ENCODE peak calls at places on chromosomes 16 and 17, in seven cellular contexts. I, L, T, S, G, B and C are unnamed samples.

GRCh38 chr17:60135951-60136666 is 13.7 kb upstream of the CA4 start:
- DNase-seq in I (no peak), L (no peak), T (no peak), S (no peak), G (no peak), B (no peak), C (no peak)

GRCh38 chr16:57134982-57135381 is 42.6 kb downstream of the CPNE2 start:
- DNase-seq in I (no peak), L (no peak), T (no peak), S (no peak), G (no peak), B (no peak), C (no peak)

GRCh38 chr17:31216053-31216751 is 80.8 kb downstream of the OMG start:
- DNase-seq in I (no peak), L (peak), T (peak), S (no peak), G (peak), B (no peak), C (no peak)

GRCh38 chr17:9932481-9932880 is 27.4 kb upstream of the RCVRN start:
- DNase-seq in I (no peak), L (peak), T (peak), S (no peak), G (no peak), B (no peak), C (no peak)

GRCh38 chr17:83098241-83099085 is 19.1 kb downstream of the METRNL start:
- DNase-seq in I (no peak), L (no peak), T (no peak), S (no peak), G (no peak), B (no peak), C (no peak)

GRCh38 chr17:35051579-35052239 is 11.8 kb downstream of the RFFL start:
- DNase-seq in I (no peak), L (no peak), T (no peak), S (no peak), G (no peak), B (no peak), C (no peak)

GRCh38 chr16:12461201-12461600 is 342.5 kb downstream of the CPPED1 start:
- DNase-seq in I (no peak), L (no peak), T (no peak), S (no peak), G (no peak), B (no peak), C (no peak)

GRCh38 chr17:7328840-7329359 is at the start of gene NEURL4:
- DNase-seq in I (peak), L (no peak), T (no peak), S (no peak), G (no peak), B (no peak), C (no peak)

GRCh38 chr17:39787038-39787437 is 49.3 kb downstream of the GRB7 start:
- DNase-seq in I (no peak), L (no peak), T (no peak), S (no peak), G (no peak), B (no peak), C (no peak)

GRCh38 chr17:3870871-3871306 is 22.0 kb downstream of the CAMKK1 start:
- DNase-seq in I (no peak), L (no peak), T (peak), S (no peak), G (no peak), B (no peak), C (no peak)

GRCh38 chr17:74190154-74190553 is 13.3 kb upstream of the RPL38 start:
- DNase-seq in I (no peak), L (peak), T (peak), S (no peak), G (no peak), B (no peak), C (no peak)

GRCh38 chr17:59357219-59357699 is 25.8 kb downstream of the YPEL2 start:
- DNase-seq in I (no peak), L (no peak), T (peak), S (no peak), G (no peak), B (no peak), C (no peak)

GRCh38 chr16:12971216-12971615 is 69.8 kb downstream of the SHISA9 start:
- DNase-seq in I (no peak), L (peak), T (no peak), S (no peak), G (no peak), B (no peak), C (no peak)

GRCh38 chr16:72108353-72109102 is 14.9 kb downstream of the DHX38 start:
- DNase-seq in I (no peak), L (no peak), T (no peak), S (no peak), G (no peak), B (no peak), C (no peak)

GRCh38 chr16:83473109-83473508 is 334.7 kb upstream of the HSBP1 start:
- DNase-seq in I (no peak), L (no peak), T (peak), S (no peak), G (no peak), B (no peak), C (no peak)

GRCh38 chr17:67779098-67779672 is 46.1 kb upstream of the BPTF start:
- DNase-seq in I (no peak), L (no peak), T (peak), S (no peak), G (no peak), B (peak), C (peak)

GRCh38 chr16:48538746-48539484 is 71.1 kb downstream of the N4BP1 start:
- DNase-seq in I (no peak), L (no peak), T (no peak), S (no peak), G (no peak), B (no peak), C (peak)

GRCh38 chr17:17514361-17514992 is 18.3 kb upstream of the RASD1 start:
- DNase-seq in I (no peak), L (no peak), T (no peak), S (no peak), G (no peak), B (no peak), C (no peak)

GRCh38 chr17:44095647-44096496 is 25.3 kb downstream of the G6PC3 start:
- DNase-seq in I (peak), L (peak), T (peak), S (no peak), G (peak), B (no peak), C (peak)

GRCh38 chr17:66025551-66025950 is 166.4 kb downstream of the CEP112 start:
- DNase-seq in I (no peak), L (peak), T (peak), S (no peak), G (no peak), B (no peak), C (no peak)

DNA sequence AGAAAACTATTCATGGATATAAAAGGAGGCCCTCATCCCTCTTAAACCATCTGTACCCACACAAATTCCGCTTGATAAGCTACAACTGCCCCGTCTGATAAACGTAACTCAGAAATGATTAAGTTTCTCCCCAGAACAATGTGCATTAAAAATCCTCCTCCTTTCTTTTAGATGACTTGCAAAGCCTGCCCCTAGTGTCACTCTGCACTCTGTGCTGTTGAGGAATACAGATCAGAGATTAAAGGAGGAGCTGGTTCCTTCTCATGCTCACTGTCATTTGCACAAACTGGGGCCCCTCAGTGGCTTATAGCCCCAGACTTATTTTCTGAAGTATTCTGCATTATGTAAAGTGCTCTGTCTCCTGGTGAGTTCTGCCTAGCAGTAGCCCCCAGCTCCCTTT is 33.3 kb downstream of the CDRT15 start:
- DNase-seq in I (no peak), L (no peak), T (no peak), S (no peak), G (no peak), B (no peak), C (no peak)
- TF ChIP-seq CTCF in I (peak), L (peak), T (peak), S (peak), G (no peak), B (no peak), C (no peak)

DNA sequence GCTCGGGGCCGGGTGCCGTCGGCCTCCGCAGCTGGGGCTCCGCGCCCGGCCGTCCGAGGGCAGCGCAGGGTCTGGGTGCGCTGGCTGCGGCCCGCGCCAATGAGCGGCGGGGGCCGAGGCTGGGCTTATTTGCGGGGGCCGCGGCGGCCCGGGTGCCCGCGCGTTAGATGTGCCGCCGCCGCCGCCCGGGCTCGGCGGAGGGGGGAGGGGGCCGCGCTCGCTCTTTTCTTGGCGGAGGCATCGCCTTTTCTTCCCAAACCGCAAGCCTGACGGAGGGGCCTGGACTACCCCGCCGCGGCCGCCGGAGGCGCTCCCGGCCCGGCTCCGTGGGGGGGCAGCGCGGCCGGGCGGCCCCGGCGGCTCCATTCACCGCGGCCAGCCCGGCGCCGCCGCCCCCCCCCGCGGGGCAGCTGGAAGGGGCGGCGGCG is at the start of gene NOTUM:
- DNase-seq in I (no peak), L (no peak), T (peak), S (no peak), G (no peak), B (no peak), C (peak)
- TF ChIP-seq CTCF in I (peak), L (peak), T (peak), S (no peak), G (no peak), B (no peak), C (no peak)

GRCh38 chr17:57110152-57110542 is 25.1 kb downstream of the AKAP1 start:
- DNase-seq in I (no peak), L (no peak), T (no peak), S (no peak), G (peak), B (no peak), C (no peak)
- TF ChIP-seq CTCF in I (no peak), L (peak), T (no peak), S (no peak), G (no peak), B (no peak), C (no peak)

DNA sequence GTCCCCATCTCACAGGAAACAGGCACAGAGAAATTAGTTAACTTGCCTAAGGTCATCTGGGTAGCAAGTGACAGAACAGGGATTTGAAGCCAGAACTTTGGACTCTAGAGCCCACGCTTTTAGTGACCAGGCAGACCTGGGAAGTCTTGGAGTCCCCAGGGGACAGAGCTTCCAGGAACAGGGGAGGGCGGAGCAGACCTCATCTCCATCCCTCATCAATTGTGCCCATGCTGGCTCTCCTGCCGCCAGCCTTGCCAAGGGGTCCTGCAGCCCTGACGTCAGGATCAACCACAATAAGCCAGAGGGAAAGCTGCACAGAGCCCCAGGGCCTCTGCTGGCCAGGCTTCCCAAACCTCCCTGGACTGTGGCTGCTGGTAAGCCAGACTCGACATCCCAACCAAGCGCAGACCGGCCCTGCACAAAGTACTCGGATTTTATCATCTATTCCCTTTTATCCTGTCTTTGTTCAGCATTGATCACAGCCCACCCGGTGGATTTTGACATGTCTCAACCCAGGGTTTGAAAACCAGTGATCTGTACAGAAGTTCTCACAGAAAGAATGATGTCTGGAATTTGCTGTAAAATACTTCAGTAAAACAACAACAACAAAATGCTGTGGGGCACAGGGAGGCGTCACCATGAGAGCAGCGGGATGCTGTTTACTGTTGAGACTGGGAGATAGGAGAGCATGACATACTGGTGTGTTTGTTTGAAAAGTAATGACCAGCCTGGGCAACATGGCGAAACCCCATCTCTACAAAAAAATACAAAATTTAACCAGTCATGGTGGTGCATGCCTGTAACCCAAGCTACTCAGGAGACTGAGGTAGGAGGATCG is 11.8 kb downstream of the C16orf74 start:
- DNase-seq in I (no peak), L (no peak), T (no peak), S (no peak), G (no peak), B (no peak), C (no peak)
- TF ChIP-seq CTCF in I (no peak), L (no peak), T (no peak), S (no peak), G (no peak), B (no peak), C (no peak)

DNA sequence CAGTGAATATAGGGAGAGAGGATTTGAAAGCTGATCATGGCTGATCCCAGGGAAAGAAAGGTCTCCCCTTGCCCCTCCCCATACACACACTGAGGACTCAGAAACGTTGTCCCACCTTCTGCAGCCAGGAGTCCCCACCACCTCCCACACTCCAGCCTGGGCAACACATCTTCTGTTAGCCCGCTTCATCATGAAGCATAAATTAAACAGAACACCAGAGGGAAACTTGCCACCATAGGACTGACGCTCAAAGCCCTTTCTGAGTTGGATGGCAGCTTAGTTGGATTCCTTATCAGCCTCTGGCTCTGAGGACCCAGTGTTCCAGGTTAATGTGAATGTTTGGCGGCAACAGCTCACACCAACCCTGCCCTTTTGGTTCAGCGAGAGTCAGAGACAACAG is 33.9 kb downstream of the ARHGAP27 start:
- DNase-seq in I (no peak), L (no peak), T (no peak), S (no peak), G (no peak), B (no peak), C (no peak)
- TF ChIP-seq CTCF in I (no peak), L (peak), T (no peak), S (no peak), G (no peak), B (no peak), C (no peak)

GRCh38 chr17:58193641-58194259 is 1.2 kb downstream of the EPX start:
- DNase-seq in I (no peak), L (no peak), T (no peak), S (no peak), G (no peak), B (no peak), C (no peak)
- TF ChIP-seq CTCF in I (no peak), L (peak), T (no peak), S (no peak), G (no peak), B (no peak), C (no peak)

GRCh38 chr17:37490022-37490587 is 414 bp downstream of the DUSP14 start:
- DNase-seq in I (peak), L (peak), T (peak), S (no peak), G (peak), B (peak), C (peak)
- TF ChIP-seq CTCF in I (peak), L (peak), T (no peak), S (peak), G (no peak), B (no peak), C (peak)